ENCODE peak calls at places on chromosomes 13 and 19, in four cellular contexts. Q is CD8-positive, alpha-beta memory T cell; O is RCC 7860; K is activated CD4-positive, alpha-beta T cell treated with anti-CD3 and anti-CD28 coated beads, Interleukin-2, amount 50 U/mL, for 4 hours. E is an unnamed sample.

GRCh38 chr13:94620286-94620896 is 18.7 kb downstream of the GPR180 start:
- DNase-seq in Q (no peak), O (no peak), K (no peak), E (peak)

GRCh38 chr19:6997679-6998445 is 23.4 kb downstream of the MBD3L2B start:
- DNase-seq in Q (no peak), O (no peak), K (no peak), E (no peak)

GRCh38 chr13:34174671-34175145 is 356.8 kb downstream of the RFC3 start:
- DNase-seq in Q (no peak), O (no peak), K (no peak), E (no peak)

GRCh38 chr19:35140207-35140897 is 1.7 kb downstream of the FXYD1 start:
- DNase-seq in Q (no peak), O (no peak), K (no peak), E (no peak)

GRCh38 chr13:109481046-109481445 is 305.3 kb downstream of the IRS2 start:
- DNase-seq in Q (no peak), O (no peak), K (no peak), E (no peak)

GRCh38 chr13:98972627-98973026 is 5.2 kb downstream of the DOCK9 start:
- DNase-seq in Q (no peak), O (peak), K (no peak), E (no peak)

GRCh38 chr19:5131031-5131865 is 162.3 kb downstream of the KDM4B start:
- DNase-seq in Q (no peak), O (no peak), K (no peak), E (no peak)

GRCh38 chr13:43432948-43433347 is 353.8 kb downstream of the ENOX1 start:
- DNase-seq in Q (no peak), O (no peak), K (no peak), E (no peak)

GRCh38 chr13:114285166-114285808 is 3.9 kb downstream of the UPF3A start:
- DNase-seq in Q (no peak), O (peak), K (no peak), E (no peak)

GRCh38 chr19:18390075-18390909 is 4.3 kb downstream of the GDF15 start:
- DNase-seq in Q (no peak), O (no peak), K (no peak), E (no peak)

GRCh38 chr19:29413435-29413834 is 112.4 kb upstream of the VSTM2B start:
- DNase-seq in Q (no peak), O (no peak), K (no peak), E (no peak)

E was measured in small intestine.